ENCODE peak calls at places on chromosome 19, in five cellular contexts. D, G, S, X and F are unnamed samples.

GRCh38 chr19:50998061-50998460 is 3.3 kb downstream of the KLK8 start:
- DNase-seq in D (no peak), G (no peak), S (no peak), X (no peak), F (no peak)

GRCh38 chr19:28155265-28155664 is 1057.7 kb downstream of the UQCRFS1 start:
- DNase-seq in D (no peak), G (no peak), S (no peak), X (no peak), F (no peak)

GRCh38 chr19:18674616-18675015 is 8.9 kb upstream of the CRTC1 start:
- DNase-seq in D (no peak), G (no peak), S (no peak), X (no peak), F (no peak)

GRCh38 chr19:33286899-33287298 is 15.4 kb downstream of the CEBPA start:
- DNase-seq in D (no peak), G (no peak), S (no peak), X (no peak), F (no peak)

GRCh38 chr19:3682741-3683404 is 17.4 kb downstream of the PIP5K1C start:
- DNase-seq in D (peak; percentile 68), G (peak; percentile 69), S (no peak), X (no peak), F (no peak)

GRCh38 chr19:47649588-47649987 is 40.7 kb downstream of the BICRA start:
- DNase-seq in D (no peak), G (no peak), S (no peak), X (no peak), F (no peak)

GRCh38 chr19:16027528-16027927 is 48.8 kb upstream of the TPM4 start:
- DNase-seq in D (no peak), G (no peak), S (no peak), X (no peak), F (no peak)

GRCh38 chr19:50736338-50736737 is 13.2 kb downstream of the CLEC11A start:
- DNase-seq in D (no peak), G (no peak), S (no peak), X (no peak), F (no peak)

GRCh38 chr19:4587527-4587926 is 28.0 kb upstream of the SEMA6B start:
- DNase-seq in D (no peak), G (no peak), S (no peak), X (no peak), F (no peak)

GRCh38 chr19:1388637-1389026 is 4.9 kb downstream of the NDUFS7 start:
- DNase-seq in D (no peak), G (no peak), S (no peak), X (no peak), F (no peak)

GRCh38 chr19:37954421-37954874 is 47.4 kb downstream of the SIPA1L3 start:
- DNase-seq in D (no peak), G (no peak), S (no peak), X (peak; percentile 35), F (no peak)

GRCh38 chr19:5826531-5827341 is 12.8 kb downstream of the FUT6 start:
- DNase-seq in D (no peak), G (peak; percentile 47), S (no peak), X (peak; percentile 90), F (no peak)

GRCh38 chr19:11530432-11530831 is 1.5 kb upstream of the ECSIT start:
- DNase-seq in D (peak; percentile 77), G (peak; percentile 88), S (no peak), X (peak; percentile 91), F (no peak)
- TF ChIP-seq CTCF in D (peak; percentile 52), G (peak; percentile 34), S (peak; percentile 16), X (peak; percentile 44), F (no peak)

DNA sequence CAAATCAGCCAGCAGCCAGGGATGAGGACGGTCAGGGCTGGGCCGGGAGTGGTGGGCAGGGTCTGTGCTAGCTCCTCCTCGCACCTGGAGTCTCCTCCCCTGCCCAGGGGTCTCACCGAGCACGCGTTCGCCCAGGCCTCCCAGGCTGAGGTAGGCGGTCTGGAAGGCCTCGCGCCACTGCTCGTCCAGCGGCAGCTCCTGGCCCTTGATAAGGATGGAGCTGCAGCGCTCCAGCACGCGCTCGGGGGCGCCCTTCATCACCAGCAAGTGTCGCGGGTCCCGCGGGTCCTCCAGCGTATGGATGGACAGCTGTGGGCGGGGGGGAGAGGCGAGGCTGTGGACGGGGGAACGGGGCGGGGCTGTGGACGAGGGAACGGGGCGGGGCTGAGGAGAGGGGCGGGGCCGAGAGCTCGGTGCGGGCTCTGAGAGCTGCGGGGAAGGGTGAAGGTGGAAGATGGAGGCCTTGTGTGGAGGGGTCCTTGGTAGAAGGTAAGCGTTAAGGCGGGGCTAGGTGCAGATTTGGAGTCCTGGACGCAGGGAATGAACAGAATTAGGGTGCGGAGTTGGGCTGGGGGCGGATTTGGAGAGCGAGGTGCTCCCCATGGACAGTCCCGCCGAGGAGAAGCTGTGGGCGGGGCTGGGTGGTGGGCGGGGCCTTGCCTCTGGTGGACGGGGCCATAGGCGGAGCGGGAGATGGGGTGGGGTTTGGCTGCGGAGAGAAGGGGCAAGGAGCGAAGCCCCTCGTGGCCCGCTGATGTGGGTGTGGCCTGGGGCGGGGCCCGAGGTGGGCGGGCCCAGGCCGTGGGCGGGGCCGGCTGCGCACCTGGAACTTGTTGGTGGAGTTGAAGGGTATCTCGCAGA is 5.7 kb downstream of the ATP4A start:
- DNase-seq in D (peak; percentile 51), G (peak; percentile 63), S (peak; percentile 73), X (peak; percentile 92), F (no peak)
- TF ChIP-seq CTCF in D (peak; percentile 23), G (no peak), S (no peak), X (no peak), F (no peak)

GRCh38 chr19:29259153-29259552 is 46.2 kb upstream of the UQCRFS1 start:
- DNase-seq in D (no peak), G (no peak), S (no peak), X (no peak), F (no peak)

GRCh38 chr19:29259867-29260281 is 46.9 kb upstream of the UQCRFS1 start:
- DNase-seq in D (no peak), G (no peak), S (no peak), X (peak; percentile 70), F (no peak)

GRCh38 chr19:29255006-29255405 is 42.1 kb upstream of the UQCRFS1 start:
- DNase-seq in D (no peak), G (no peak), S (no peak), X (no peak), F (no peak)

GRCh38 chr19:29256516-29256915 is 43.6 kb upstream of the UQCRFS1 start:
- DNase-seq in D (no peak), G (no peak), S (no peak), X (no peak), F (no peak)

DNA sequence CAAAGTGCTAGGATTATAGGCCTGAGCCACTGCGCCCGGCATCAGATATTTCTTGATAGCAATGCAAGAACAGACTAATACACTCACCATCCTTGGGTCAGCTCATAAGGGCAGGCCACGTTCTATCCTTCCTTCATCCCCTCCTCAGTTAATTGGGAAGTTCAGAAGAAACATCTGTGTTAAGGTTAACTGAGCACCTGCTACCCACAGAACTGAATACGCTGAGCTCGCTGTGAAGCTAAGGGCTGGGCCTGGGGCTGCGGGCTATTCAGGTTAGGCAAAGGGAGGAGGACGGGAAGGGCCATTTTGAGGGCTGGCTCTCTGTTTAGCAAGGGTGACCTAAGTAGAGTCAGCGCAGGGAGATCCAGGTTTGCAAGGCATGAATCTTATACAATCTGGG is 43.0 kb upstream of the UQCRFS1 start:
- DNase-seq in D (no peak), G (no peak), S (no peak), X (no peak), F (no peak)
- TF ChIP-seq CTCF in D (no peak), G (no peak), S (no peak), X (no peak), F (no peak)

DNA sequence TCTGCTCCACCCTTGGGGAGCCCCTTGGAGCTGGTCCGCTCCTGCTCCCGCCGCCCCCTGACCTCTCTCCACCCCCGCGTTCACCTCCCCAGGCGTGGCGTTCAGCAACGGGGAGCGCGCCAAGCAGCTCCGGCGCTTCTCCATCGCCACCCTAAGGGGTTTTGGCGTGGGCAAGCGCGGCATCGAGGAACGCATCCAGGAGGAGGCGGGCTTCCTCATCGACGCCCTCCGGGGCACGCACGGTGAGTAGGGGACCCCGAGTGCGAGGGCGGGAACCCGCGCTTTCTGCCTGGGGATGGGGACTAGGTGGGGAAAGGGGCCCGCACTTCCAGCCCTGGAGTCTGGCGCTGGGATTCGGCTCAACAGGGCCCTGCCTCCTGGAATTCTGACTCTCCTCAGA is 1.7 kb downstream of the CYP2A13 start:
- DNase-seq in D (no peak), G (no peak), S (no peak), X (no peak), F (no peak)
- TF ChIP-seq CTCF in D (no peak), G (no peak), S (no peak), X (no peak), F (no peak)